ENCODE peak calls at places on chromosomes 4 and X, in ten cellular contexts. Z, B, L, W, D, V, H, Y, K and O are unnamed samples.

GRCh38 chrX:6456196-6456595 is 78.7 kb downstream of the VCX3A start:
- DNase-seq in Z (no peak), B (no peak), L (no peak), W (no peak), D (no peak), V (no peak), H (no peak), Y (no peak), K (no peak), O (no peak)

GRCh38 chr4:77538144-77538543 is 67.5 kb upstream of the CXCL13 start:
- DNase-seq in Z (peak; percentile 87), B (no peak), L (no peak), W (no peak), D (peak; percentile 18), V (no peak), H (peak; percentile 6), Y (no peak), K (peak; percentile 83), O (peak; percentile 87)

GRCh38 chrX:118773782-118774181 is 46.4 kb downstream of the IL13RA1 start:
- DNase-seq in Z (no peak), B (no peak), L (peak; percentile 70), W (no peak), D (no peak), V (no peak), H (no peak), Y (no peak), K (peak; percentile 92), O (peak; percentile 93)

GRCh38 chr4:14264437-14264836 is 636.9 kb upstream of the BOD1L1 start:
- DNase-seq in Z (peak; percentile 35), B (no peak), L (no peak), W (no peak), D (no peak), V (no peak), H (peak; percentile 10), Y (no peak), K (peak; percentile 26), O (peak; percentile 59)

GRCh38 chrX:108090474-108091265 is 672 bp downstream of the PSMD10 start:
- DNase-seq in Z (peak; percentile 51), B (peak; percentile 8), L (no peak), W (no peak), D (peak; percentile 59), V (no peak), H (peak; percentile 44), Y (peak; percentile 13), K (peak; percentile 5), O (peak; percentile 33)

GRCh38 chr4:138090145-138090917 is 151.8 kb downstream of the SLC7A11 start:
- DNase-seq in Z (peak; percentile 84), B (peak; percentile 77), L (peak; percentile 71), W (no peak), D (peak; percentile 78), V (peak; percentile 32), H (peak; percentile 83), Y (peak; percentile 71), K (peak; percentile 85), O (peak; percentile 78)

GRCh38 chr4:152992027-152992426 is 55.9 kb downstream of the FHDC1 start:
- DNase-seq in Z (no peak), B (no peak), L (peak; percentile 28), W (no peak), D (no peak), V (no peak), H (no peak), Y (no peak), K (peak; percentile 24), O (peak; percentile 98)

GRCh38 chr4:153804742-153805141 is 15.9 kb upstream of the SFRP2 start:
- DNase-seq in Z (peak; percentile 32), B (peak; percentile 24), L (no peak), W (no peak), D (peak; percentile 13), V (no peak), H (no peak), Y (no peak), K (no peak), O (no peak)

GRCh38 chr4:168930413-168931196 is 79.5 kb downstream of the CBR4 start:
- DNase-seq in Z (no peak), B (no peak), L (no peak), W (no peak), D (no peak), V (no peak), H (no peak), Y (no peak), K (no peak), O (no peak)

GRCh38 chrX:124028177-124028576 is 66.7 kb downstream of the STAG2 start:
- DNase-seq in Z (peak; percentile 58), B (no peak), L (no peak), W (no peak), D (peak; percentile 3), V (no peak), H (peak; percentile 71), Y (no peak), K (peak; percentile 53), O (peak; percentile 46)

GRCh38 chr4:111959202-111959601 is 186.1 kb upstream of the FAM241A start:
- DNase-seq in Z (peak; percentile 92), B (no peak), L (peak; percentile 12), W (no peak), D (peak; percentile 33), V (no peak), H (peak; percentile 10), Y (no peak), K (peak; percentile 48), O (peak; percentile 74)

GRCh38 chr4:108834787-108835384 is 72.0 kb upstream of the ETNPPL start:
- DNase-seq in Z (peak; percentile 75), B (peak; percentile 55), L (no peak), W (no peak), D (peak; percentile 64), V (no peak), H (peak; percentile 74), Y (no peak), K (peak; percentile 55), O (peak; percentile 67)

GRCh38 chrX:132592880-132593279 is 104.0 kb upstream of the MBNL3 start:
- DNase-seq in Z (peak; percentile 15), B (peak; percentile 49), L (peak; percentile 12), W (no peak), D (peak; percentile 5), V (no peak), H (no peak), Y (peak; percentile 33), K (no peak), O (peak; percentile 6)

GRCh38 chr4:99811850-99812249 is 4.8 kb upstream of the DAPP1 start:
- DNase-seq in Z (peak; percentile 52), B (peak; percentile 61), L (peak; percentile 89), W (no peak), D (peak; percentile 18), V (peak; percentile 32), H (peak; percentile 20), Y (peak; percentile 50), K (peak; percentile 60), O (peak; percentile 73)

GRCh38 chrX:20361890-20362262 is 95.2 kb upstream of the RPS6KA3 start:
- DNase-seq in Z (peak; percentile 51), B (peak; percentile 25), L (no peak), W (no peak), D (peak; percentile 85), V (no peak), H (peak; percentile 75), Y (no peak), K (peak; percentile 63), O (peak; percentile 50)

GRCh38 chr4:123399638-123400358 is 3.2 kb downstream of the SPRY1 start:
- DNase-seq in Z (peak; percentile 42), B (peak; percentile 28), L (no peak), W (no peak), D (peak; percentile 17), V (no peak), H (no peak), Y (peak; percentile 34), K (peak; percentile 21), O (peak; percentile 35)

GRCh38 chr4:138488527-138488926 is 246.4 kb upstream of the SLC7A11 start:
- DNase-seq in Z (peak; percentile 1), B (no peak), L (no peak), W (no peak), D (no peak), V (no peak), H (no peak), Y (no peak), K (peak; percentile 24), O (peak; percentile 27)

GRCh38 chr4:101515099-101515498 is 167.8 kb upstream of the PPP3CA start:
- DNase-seq in Z (no peak), B (no peak), L (no peak), W (no peak), D (no peak), V (no peak), H (no peak), Y (no peak), K (no peak), O (no peak)

GRCh38 chr4:94757192-94758140 is at the start of gene BMPR1B:
- DNase-seq in Z (peak; percentile 66), B (peak; percentile 74), L (peak; percentile 9), W (no peak), D (peak; percentile 84), V (no peak), H (peak; percentile 67), Y (peak; percentile 46), K (peak; percentile 65), O (peak; percentile 76)

GRCh38 chr4:20219526-20219925 is 32.2 kb upstream of the SLIT2 start:
- DNase-seq in Z (peak; percentile 19), B (no peak), L (no peak), W (no peak), D (no peak), V (no peak), H (no peak), Y (no peak), K (no peak), O (peak; percentile 13)

GRCh38 chr4:188781655-188782054 is 642.4 kb downstream of the TRIML1 start:
- DNase-seq in Z (peak; percentile 42), B (peak; percentile 32), L (no peak), W (no peak), D (no peak), V (no peak), H (peak; percentile 16), Y (peak; percentile 60), K (peak; percentile 13), O (peak; percentile 48)
- TF ChIP-seq CTCF in Z (peak; percentile 60), B (no peak), L (no peak), W (no peak), D (peak; percentile 42), V (no peak), H (peak; percentile 37), Y (peak; percentile 45), K (peak; percentile 43), O (peak; percentile 67)

GRCh38 chr4:52573551-52573950 is 85.5 kb downstream of the USP46 start:
- DNase-seq in Z (no peak), B (no peak), L (no peak), W (no peak), D (no peak), V (no peak), H (peak; percentile 15), Y (no peak), K (no peak), O (no peak)
- H3K4me3 ChIP-seq in Z (no peak overlapping the region), B (no peak overlapping the region), L (no peak overlapping the region), W (no peak overlapping the region), D (no peak overlapping the region), V (no peak overlapping the region), H (no peak overlapping the region), Y (no peak overlapping the region), K (no peak overlapping the region), O (no peak overlapping the region)

GRCh38 chr4:155208258-155209054 is at the start of gene NPY2R:
- DNase-seq in Z (peak; percentile 7), B (peak; percentile 56), L (no peak), W (no peak), D (no peak), V (peak; percentile 14), H (no peak), Y (peak; percentile 69), K (peak; percentile 7), O (no peak)
- TF ChIP-seq CTCF in Z (no peak), B (no peak), L (no peak), W (no peak), D (no peak), V (no peak), H (no peak), Y (no peak), K (peak; percentile 31), O (no peak)

GRCh38 chr4:80069108-80069836 is 3.8 kb downstream of the ANTXR2 start:
- DNase-seq in Z (peak; percentile 65), B (no peak), L (no peak), W (no peak), D (no peak), V (no peak), H (peak; percentile 36), Y (no peak), K (peak; percentile 61), O (no peak)
- H3K4me3 ChIP-seq in Z (peak overlapping the region; percentile 88), B (peak overlapping the region; percentile 69), L (no peak overlapping the region), W (no peak overlapping the region), D (no peak overlapping the region), V (no peak overlapping the region), H (no peak overlapping the region), Y (no peak overlapping the region), K (peak overlapping the region; percentile 94), O (no peak overlapping the region)